ENCODE peak calls at places on chromosomes 7 and 10, in nine cellular contexts. One of them, this sample, is unnamed.

GRCh38 chr10:1187855-1188555 is 131.8 kb downstream of the WDR37 start:
- DNase-seq in fibroblast of the conjunctiva: no peak
- DNase-seq in natural killer cell: no peak
- DNase-seq in stimulated activated CD4-positive, alpha-beta T cell treated with anti-CD3 and anti-CD28 coated beads, Interleukin-4, amount 100 ng/mL, for 24 hours: no peak
- DNase-seq in colonic mucosa: no peak
- DNase-seq in pancreas: no peak
- DNase-seq in heart right ventricle: no peak
- DNase-seq in T-helper 9 cell: no peak
- DNase-seq in stimulated activated CD8-positive, alpha-beta memory T cell treated with anti-CD3 and anti-CD28 coated beads, Interleukin-15, amount 100 ng/mL, for 4 hours: no peak
- DNase-seq in this sample: no peak

GRCh38 chr10:62083868-62084267 is 182.4 kb downstream of the ARID5B start:
- DNase-seq in colonic mucosa: peak
- DNase-seq in pancreas: peak
- DNase-seq in heart right ventricle: peak
- DNase-seq in T-helper 9 cell: no peak
- DNase-seq in stimulated activated CD4-positive, alpha-beta T cell treated with anti-CD3 and anti-CD28 coated beads, Interleukin-4, amount 100 ng/mL, for 24 hours: no peak
- DNase-seq in fibroblast of the conjunctiva: peak
- DNase-seq in stimulated activated CD8-positive, alpha-beta memory T cell treated with anti-CD3 and anti-CD28 coated beads, Interleukin-15, amount 100 ng/mL, for 4 hours: no peak
- DNase-seq in natural killer cell: no peak
- DNase-seq in this sample: peak

GRCh38 chr10:31929260-31929985 is 792 bp upstream of the ARHGAP12 start:
- DNase-seq in natural killer cell: peak
- DNase-seq in heart right ventricle: peak
- DNase-seq in stimulated activated CD4-positive, alpha-beta T cell treated with anti-CD3 and anti-CD28 coated beads, Interleukin-4, amount 100 ng/mL, for 24 hours: peak
- DNase-seq in colonic mucosa: peak
- DNase-seq in T-helper 9 cell: peak
- DNase-seq in fibroblast of the conjunctiva: no peak
- DNase-seq in pancreas: peak
- DNase-seq in stimulated activated CD8-positive, alpha-beta memory T cell treated with anti-CD3 and anti-CD28 coated beads, Interleukin-15, amount 100 ng/mL, for 4 hours: no peak
- DNase-seq in this sample: peak

GRCh38 chr7:132697032-132697431 is 120.8 kb upstream of the PLXNA4 start:
- DNase-seq in pancreas: no peak
- DNase-seq in T-helper 9 cell: no peak
- DNase-seq in natural killer cell: no peak
- DNase-seq in heart right ventricle: no peak
- DNase-seq in colonic mucosa: no peak
- DNase-seq in stimulated activated CD8-positive, alpha-beta memory T cell treated with anti-CD3 and anti-CD28 coated beads, Interleukin-15, amount 100 ng/mL, for 4 hours: no peak
- DNase-seq in fibroblast of the conjunctiva: no peak
- DNase-seq in stimulated activated CD4-positive, alpha-beta T cell treated with anti-CD3 and anti-CD28 coated beads, Interleukin-4, amount 100 ng/mL, for 24 hours: no peak
- DNase-seq in this sample: no peak

GRCh38 chr10:101258179-101258885 is 29.1 kb upstream of the LBX1 start:
- DNase-seq in T-helper 9 cell: no peak
- DNase-seq in colonic mucosa: no peak
- DNase-seq in stimulated activated CD8-positive, alpha-beta memory T cell treated with anti-CD3 and anti-CD28 coated beads, Interleukin-15, amount 100 ng/mL, for 4 hours: no peak
- DNase-seq in natural killer cell: no peak
- DNase-seq in heart right ventricle: no peak
- DNase-seq in fibroblast of the conjunctiva: no peak
- DNase-seq in pancreas: no peak
- DNase-seq in stimulated activated CD4-positive, alpha-beta T cell treated with anti-CD3 and anti-CD28 coated beads, Interleukin-4, amount 100 ng/mL, for 24 hours: no peak
- DNase-seq in this sample: no peak

GRCh38 chr10:124354411-124355382 is 64.0 kb downstream of the OAT start:
- DNase-seq in fibroblast of the conjunctiva: peak
- DNase-seq in natural killer cell: no peak
- DNase-seq in heart right ventricle: peak
- DNase-seq in T-helper 9 cell: no peak
- DNase-seq in pancreas: no peak
- DNase-seq in stimulated activated CD8-positive, alpha-beta memory T cell treated with anti-CD3 and anti-CD28 coated beads, Interleukin-15, amount 100 ng/mL, for 4 hours: no peak
- DNase-seq in stimulated activated CD4-positive, alpha-beta T cell treated with anti-CD3 and anti-CD28 coated beads, Interleukin-4, amount 100 ng/mL, for 24 hours: peak
- DNase-seq in colonic mucosa: peak
- DNase-seq in this sample: peak

GRCh38 chr7:27586825-27587224 is 75.9 kb downstream of the HIBADH start:
- DNase-seq in fibroblast of the conjunctiva: no peak
- DNase-seq in natural killer cell: no peak
- DNase-seq in stimulated activated CD4-positive, alpha-beta T cell treated with anti-CD3 and anti-CD28 coated beads, Interleukin-4, amount 100 ng/mL, for 24 hours: no peak
- DNase-seq in heart right ventricle: no peak
- DNase-seq in stimulated activated CD8-positive, alpha-beta memory T cell treated with anti-CD3 and anti-CD28 coated beads, Interleukin-15, amount 100 ng/mL, for 4 hours: no peak
- DNase-seq in colonic mucosa: peak
- DNase-seq in T-helper 9 cell: no peak
- DNase-seq in pancreas: no peak
- DNase-seq in this sample: no peak

GRCh38 chr7:30688718-30689221 is 6.5 kb upstream of the CRHR2 start:
- DNase-seq in stimulated activated CD4-positive, alpha-beta T cell treated with anti-CD3 and anti-CD28 coated beads, Interleukin-4, amount 100 ng/mL, for 24 hours: no peak
- DNase-seq in natural killer cell: no peak
- DNase-seq in heart right ventricle: peak
- DNase-seq in fibroblast of the conjunctiva: no peak
- DNase-seq in pancreas: peak
- DNase-seq in stimulated activated CD8-positive, alpha-beta memory T cell treated with anti-CD3 and anti-CD28 coated beads, Interleukin-15, amount 100 ng/mL, for 4 hours: no peak
- DNase-seq in T-helper 9 cell: no peak
- DNase-seq in colonic mucosa: no peak
- DNase-seq in this sample: no peak

GRCh38 chr7:89054364-89054763 is 258.8 kb upstream of the TEX47 start:
- DNase-seq in pancreas: no peak
- DNase-seq in natural killer cell: no peak
- DNase-seq in colonic mucosa: no peak
- DNase-seq in fibroblast of the conjunctiva: no peak
- DNase-seq in stimulated activated CD4-positive, alpha-beta T cell treated with anti-CD3 and anti-CD28 coated beads, Interleukin-4, amount 100 ng/mL, for 24 hours: no peak
- DNase-seq in heart right ventricle: no peak
- DNase-seq in stimulated activated CD8-positive, alpha-beta memory T cell treated with anti-CD3 and anti-CD28 coated beads, Interleukin-15, amount 100 ng/mL, for 4 hours: no peak
- DNase-seq in T-helper 9 cell: no peak
- DNase-seq in this sample: no peak

GRCh38 chr7:75599244-75599771 is 107.2 kb downstream of the SPDYE5 start:
- DNase-seq in pancreas: no peak
- DNase-seq in fibroblast of the conjunctiva: no peak
- DNase-seq in natural killer cell: no peak
- DNase-seq in T-helper 9 cell: no peak
- DNase-seq in colonic mucosa: no peak
- DNase-seq in stimulated activated CD4-positive, alpha-beta T cell treated with anti-CD3 and anti-CD28 coated beads, Interleukin-4, amount 100 ng/mL, for 24 hours: no peak
- DNase-seq in stimulated activated CD8-positive, alpha-beta memory T cell treated with anti-CD3 and anti-CD28 coated beads, Interleukin-15, amount 100 ng/mL, for 4 hours: no peak
- DNase-seq in heart right ventricle: no peak
- DNase-seq in this sample: no peak

GRCh38 chr7:36109013-36109627 is 43.9 kb upstream of the EEPD1 start:
- DNase-seq in T-helper 9 cell: no peak
- DNase-seq in heart right ventricle: no peak
- DNase-seq in stimulated activated CD8-positive, alpha-beta memory T cell treated with anti-CD3 and anti-CD28 coated beads, Interleukin-15, amount 100 ng/mL, for 4 hours: no peak
- DNase-seq in stimulated activated CD4-positive, alpha-beta T cell treated with anti-CD3 and anti-CD28 coated beads, Interleukin-4, amount 100 ng/mL, for 24 hours: no peak
- DNase-seq in natural killer cell: no peak
- DNase-seq in fibroblast of the conjunctiva: no peak
- DNase-seq in colonic mucosa: no peak
- DNase-seq in pancreas: no peak
- DNase-seq in this sample: no peak

GRCh38 chr10:126242352-126243260 is 145.7 kb downstream of the ADAM12 start:
- DNase-seq in stimulated activated CD8-positive, alpha-beta memory T cell treated with anti-CD3 and anti-CD28 coated beads, Interleukin-15, amount 100 ng/mL, for 4 hours: no peak
- DNase-seq in stimulated activated CD4-positive, alpha-beta T cell treated with anti-CD3 and anti-CD28 coated beads, Interleukin-4, amount 100 ng/mL, for 24 hours: no peak
- DNase-seq in T-helper 9 cell: no peak
- DNase-seq in fibroblast of the conjunctiva: peak
- DNase-seq in natural killer cell: no peak
- DNase-seq in pancreas: no peak
- DNase-seq in heart right ventricle: peak
- DNase-seq in colonic mucosa: no peak
- DNase-seq in this sample: no peak

GRCh38 chr10:70052462-70053211 is at the start of gene MACROH2A2:
- DNase-seq in fibroblast of the conjunctiva: peak
- DNase-seq in colonic mucosa: peak
- DNase-seq in T-helper 9 cell: no peak
- DNase-seq in heart right ventricle: peak
- DNase-seq in stimulated activated CD8-positive, alpha-beta memory T cell treated with anti-CD3 and anti-CD28 coated beads, Interleukin-15, amount 100 ng/mL, for 4 hours: no peak
- DNase-seq in pancreas: peak
- DNase-seq in natural killer cell: no peak
- DNase-seq in stimulated activated CD4-positive, alpha-beta T cell treated with anti-CD3 and anti-CD28 coated beads, Interleukin-4, amount 100 ng/mL, for 24 hours: no peak
- DNase-seq in this sample: peak

This sample was measured in lung.